ENCODE peak calls at places on chromosome X, in seven cellular contexts. H, B, L, E, M, Y and Z are unnamed samples.

GRCh38 chrX:153970398-153971123 is 1.1 kb downstream of the HCFC1 start:
- DNase-seq in H (peak; percentile 45), B (peak; percentile 29), L (no peak), E (peak; percentile 91), M (peak; percentile 87), Y (peak; percentile 45), Z (peak; percentile 38)

GRCh38 chrX:24396930-24397277 is 36.5 kb downstream of the SUPT20HL1 start:
- DNase-seq in H (no peak), B (no peak), L (no peak), E (no peak), M (no peak), Y (no peak), Z (no peak)

GRCh38 chrX:42946544-42947223 is 168.7 kb upstream of the PPP1R2C start:
- DNase-seq in H (no peak), B (no peak), L (no peak), E (no peak), M (no peak), Y (no peak), Z (no peak)

GRCh38 chrX:110734894-110735541 is 60.6 kb downstream of the CHRDL1 start:
- DNase-seq in H (no peak), B (no peak), L (no peak), E (peak; percentile 33), M (no peak), Y (no peak), Z (no peak)

GRCh38 chrX:110847334-110847733 is 51.7 kb upstream of the CHRDL1 start:
- DNase-seq in H (peak; percentile 46), B (peak; percentile 4), L (peak; percentile 0), E (peak; percentile 92), M (peak; percentile 63), Y (peak; percentile 40), Z (peak; percentile 52)

GRCh38 chrX:135086197-135086854 is 34.0 kb downstream of the ETDB start:
- DNase-seq in H (peak; percentile 71), B (peak; percentile 48), L (peak; percentile 35), E (peak; percentile 84), M (peak; percentile 65), Y (no peak), Z (peak; percentile 65)

GRCh38 chrX:12956704-12957541 is 18.0 kb upstream of the TMSB4X start:
- DNase-seq in H (peak; percentile 92), B (peak; percentile 82), L (peak; percentile 58), E (no peak), M (peak; percentile 82), Y (no peak), Z (peak; percentile 92)

GRCh38 chrX:17635231-17635630 is 102.1 kb upstream of the SCML1 start:
- DNase-seq in H (no peak), B (no peak), L (no peak), E (peak; percentile 79), M (no peak), Y (peak; percentile 70), Z (no peak)

GRCh38 chrX:8306296-8306975 is 135.4 kb upstream of the VCX2 start:
- DNase-seq in H (no peak), B (no peak), L (no peak), E (no peak), M (no peak), Y (no peak), Z (no peak)

GRCh38 chrX:133813991-133814390 is 171.4 kb downstream of the GPC3 start:
- DNase-seq in H (no peak), B (no peak), L (no peak), E (no peak), M (no peak), Y (no peak), Z (no peak)

GRCh38 chrX:115322375-115322774 is 32.9 kb downstream of the LUZP4 start:
- DNase-seq in H (no peak), B (no peak), L (no peak), E (no peak), M (no peak), Y (no peak), Z (peak; percentile 21)

GRCh38 chrX:45154462-45154861 is 46.2 kb downstream of the DIPK2B start:
- DNase-seq in H (no peak), B (no peak), L (no peak), E (no peak), M (no peak), Y (no peak), Z (no peak)

GRCh38 chrX:119235872-119236598 is at the start of gene PGRMC1:
- DNase-seq in H (peak; percentile 83), B (peak; percentile 81), L (peak; percentile 73), E (peak; percentile 89), M (peak; percentile 84), Y (peak; percentile 61), Z (peak; percentile 87)

GRCh38 chrX:37746268-37746931 is 33.5 kb upstream of the CYBB start:
- DNase-seq in H (no peak), B (no peak), L (no peak), E (no peak), M (no peak), Y (no peak), Z (peak; percentile 68)

GRCh38 chrX:96314974-96315373 is 369.7 kb upstream of the DIAPH2 start:
- DNase-seq in H (no peak), B (no peak), L (no peak), E (no peak), M (no peak), Y (no peak), Z (no peak)

GRCh38 chrX:39416547-39417262 is 615.4 kb downstream of the MID1IP1 start:
- DNase-seq in H (peak; percentile 24), B (no peak), L (no peak), E (no peak), M (peak; percentile 11), Y (no peak), Z (peak; percentile 19)